ENCODE peak calls at places on chromosomes 1 and 21, in five cellular contexts. T, L, G, Z and W are unnamed samples.

GRCh38 chr1:59125154-59125553 is 171.7 kb upstream of the FGGY start:
- DNase-seq in T (no peak), L (no peak), G (no peak), Z (no peak), W (no peak)

GRCh38 chr1:180040034-180040433 is 85.4 kb downstream of the CEP350 start:
- DNase-seq in T (no peak), L (peak), G (no peak), Z (no peak), W (peak)

GRCh38 chr1:17295292-17295691 is 12.7 kb upstream of the PADI4 start:
- DNase-seq in T (no peak), L (no peak), G (no peak), Z (no peak), W (no peak)

GRCh38 chr1:53475661-53476060 is 16.5 kb downstream of the DMRTB1 start:
- DNase-seq in T (no peak), L (no peak), G (no peak), Z (no peak), W (no peak)

GRCh38 chr1:205680073-205680851 is at the start of gene SLC45A3:
- DNase-seq in T (peak), L (no peak), G (no peak), Z (peak), W (peak)

GRCh38 chr1:107415241-107415640 is 274.4 kb downstream of the NTNG1 start:
- DNase-seq in T (no peak), L (no peak), G (no peak), Z (no peak), W (no peak)

GRCh38 chr1:73943270-73943669 is 254.7 kb downstream of the LRRIQ3 start:
- DNase-seq in T (no peak), L (no peak), G (no peak), Z (no peak), W (no peak)

GRCh38 chr1:21490774-21491482 is 18.3 kb upstream of the ALPL start:
- DNase-seq in T (peak), L (peak), G (no peak), Z (peak), W (peak)

GRCh38 chr1:220339581-220339980 is 67.3 kb upstream of the RAB3GAP2 start:
- DNase-seq in T (no peak), L (no peak), G (no peak), Z (no peak), W (no peak)

GRCh38 chr1:32241011-32241763 is 5.8 kb upstream of the FAM167B start:
- DNase-seq in T (peak), L (peak), G (no peak), Z (peak), W (peak)

GRCh38 chr1:94873520-94874351 is 53.2 kb downstream of the CNN3 start:
- DNase-seq in T (no peak), L (peak), G (no peak), Z (no peak), W (no peak)

GRCh38 chr1:160710531-160711252 is 930 bp downstream of the CD48 start:
- DNase-seq in T (no peak), L (no peak), G (no peak), Z (no peak), W (no peak)

GRCh38 chr1:187624812-187625542 is 796.2 kb downstream of the PLA2G4A start:
- DNase-seq in T (no peak), L (peak), G (no peak), Z (no peak), W (no peak)

GRCh38 chr1:16491056-16491675 is 22.9 kb downstream of the RNU1-1 start:
- DNase-seq in T (no peak), L (no peak), G (no peak), Z (no peak), W (no peak)

GRCh38 chr1:60916926-60917325 is 165.4 kb upstream of the NFIA start:
- DNase-seq in T (no peak), L (no peak), G (no peak), Z (no peak), W (no peak)

GRCh38 chr1:32151319-32151787 is 28.1 kb upstream of the TXLNA start:
- DNase-seq in T (no peak), L (peak), G (no peak), Z (no peak), W (peak)

GRCh38 chr1:219681876-219682275 is 69.0 kb upstream of the ZC3H11B start:
- DNase-seq in T (no peak), L (no peak), G (no peak), Z (no peak), W (no peak)

GRCh38 chr1:44641126-44642102 is 32.9 kb downstream of the TMEM53 start:
- DNase-seq in T (no peak), L (no peak), G (no peak), Z (no peak), W (peak)

GRCh38 chr1:115430717-115431116 is 92.7 kb upstream of the NGF start:
- DNase-seq in T (peak), L (peak), G (no peak), Z (no peak), W (no peak)

GRCh38 chr1:12539705-12540579 is 78.1 kb downstream of the DHRS3 start:
- DNase-seq in T (no peak), L (peak), G (no peak), Z (peak), W (no peak)

GRCh38 chr1:53552981-53553733 is 94.0 kb downstream of the DMRTB1 start:
- DNase-seq in T (no peak), L (peak), G (no peak), Z (no peak), W (no peak)

GRCh38 chr1:161069731-161070270 is at the start of gene ARHGAP30:
- DNase-seq in T (no peak), L (no peak), G (peak), Z (no peak), W (no peak)

GRCh38 chr1:202286622-202287097 is 55.1 kb downstream of the UBE2T start:
- DNase-seq in T (no peak), L (peak), G (no peak), Z (no peak), W (no peak)

GRCh38 chr21:33402011-33402979 is 918 bp upstream of the IFNGR2 start:
- DNase-seq in T (peak), L (peak), G (no peak), Z (no peak), W (peak)

GRCh38 chr1:204266504-204267034 is 52.8 kb upstream of the GOLT1A start:
- DNase-seq in T (peak), L (no peak), G (no peak), Z (no peak), W (no peak)

GRCh38 chr1:3731951-3732746 is 20.1 kb upstream of the CCDC27 start:
- DNase-seq in T (no peak), L (no peak), G (no peak), Z (no peak), W (no peak)

GRCh38 chr1:3945916-3946840 is 46.1 kb upstream of the C1orf174 start:
- DNase-seq in T (no peak), L (no peak), G (no peak), Z (no peak), W (no peak)

DNA sequence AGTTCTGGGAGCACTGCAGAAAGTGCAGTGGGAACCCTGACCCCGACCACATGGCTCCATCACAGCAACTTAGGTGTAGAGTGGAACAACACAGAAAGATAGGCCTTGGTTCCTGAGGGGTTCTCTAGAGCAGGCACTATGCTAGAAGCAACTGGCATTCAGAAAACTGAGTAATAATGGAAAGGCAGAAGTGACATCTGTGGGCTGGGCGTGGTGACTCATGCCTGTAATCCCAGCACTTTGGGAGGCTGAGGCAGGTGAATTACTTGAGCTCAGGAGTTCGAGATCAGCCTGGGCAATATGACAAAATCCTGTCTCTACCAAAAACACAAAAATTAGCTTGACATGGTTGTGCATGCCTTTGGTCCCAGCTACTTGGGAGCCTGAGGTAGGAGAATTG is 5.3 kb downstream of the MRPS15 start:
- DNase-seq in T (no peak), L (no peak), G (no peak), Z (no peak), W (no peak)
- TF ChIP-seq RCOR1 in T (no peak), L (no peak), G (no peak), Z (no peak), W (no peak)

GRCh38 chr1:164765557-164765956 is 206.6 kb downstream of the PBX1 start:
- DNase-seq in T (peak), L (peak), G (no peak), Z (no peak), W (no peak)
- TF ChIP-seq RCOR1 in T (no peak), L (peak), G (no peak), Z (no peak), W (no peak)

DNA sequence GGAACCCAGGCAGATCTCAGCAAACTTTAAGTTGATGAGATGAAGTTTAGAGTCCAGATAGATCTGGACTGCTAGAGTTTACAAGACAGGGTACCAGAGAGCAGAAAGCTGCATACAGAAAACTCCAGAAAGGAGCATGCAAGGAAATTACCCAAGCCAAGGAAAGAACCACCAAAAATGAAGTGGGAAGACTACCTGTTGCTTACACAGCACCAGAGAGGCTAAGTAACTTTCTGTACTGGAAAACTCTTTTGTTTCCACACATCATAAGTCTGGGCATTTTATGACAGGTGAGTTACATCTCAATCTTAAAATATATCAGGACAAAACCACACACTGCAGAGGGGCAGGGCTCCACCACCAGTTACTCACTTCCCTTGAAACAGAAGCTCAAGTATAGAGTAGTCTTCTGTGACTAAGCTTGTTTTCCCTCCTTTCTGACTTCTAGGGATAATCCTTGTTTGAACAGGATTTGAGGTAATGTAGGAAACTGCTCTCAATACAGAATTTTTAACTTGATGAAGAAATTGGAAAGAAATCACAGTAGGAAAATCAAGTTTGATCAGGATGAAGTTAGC is 17.4 kb upstream of the GJA9 start:
- DNase-seq in T (no peak), L (peak), G (no peak), Z (no peak), W (no peak)
- TF ChIP-seq RCOR1 in T (no peak), L (no peak), G (no peak), Z (no peak), W (no peak)

DNA sequence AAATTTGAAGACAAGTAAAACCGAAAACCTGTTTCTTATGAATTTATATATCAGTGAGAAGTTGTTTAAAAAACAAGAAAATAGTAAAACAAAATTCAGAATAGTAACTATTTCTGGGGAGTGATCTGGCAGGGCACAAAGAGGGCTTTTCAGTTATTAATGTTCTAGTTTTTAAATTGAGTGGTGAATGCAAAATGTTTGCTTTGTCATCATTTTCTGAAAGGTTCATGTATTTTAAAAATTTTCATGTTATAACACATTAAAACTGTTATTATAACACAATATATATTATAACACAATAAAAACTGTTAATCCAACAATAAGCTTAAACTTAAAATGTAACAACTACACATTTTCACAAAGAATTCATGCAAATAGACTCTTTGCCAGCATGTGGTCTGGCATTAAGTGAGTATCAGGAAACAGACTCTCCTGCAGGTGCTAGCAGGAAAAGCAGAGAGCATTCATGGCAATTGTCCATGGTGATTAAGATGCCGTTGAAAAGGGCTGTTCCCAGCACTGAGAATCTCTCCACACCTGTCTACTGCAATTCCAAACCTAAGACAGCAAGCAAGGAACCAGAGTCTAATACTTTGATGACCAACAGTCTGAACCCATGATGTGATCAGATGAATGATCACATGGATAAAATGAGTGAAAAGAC is 204.9 kb downstream of the TBX15 start:
- DNase-seq in T (no peak), L (no peak), G (no peak), Z (no peak), W (no peak)
- TF ChIP-seq RCOR1 in T (no peak), L (no peak), G (no peak), Z (no peak), W (no peak)

GRCh38 chr1:232599178-232600041 is 30.5 kb downstream of the SIPA1L2 start:
- DNase-seq in T (no peak), L (peak), G (no peak), Z (no peak), W (peak)
- TF ChIP-seq RCOR1 in T (no peak), L (no peak), G (no peak), Z (no peak), W (no peak)

GRCh38 chr1:158961178-158961577 is 29.8 kb downstream of the PYHIN1 start:
- DNase-seq in T (no peak), L (no peak), G (no peak), Z (no peak), W (no peak)

DNA sequence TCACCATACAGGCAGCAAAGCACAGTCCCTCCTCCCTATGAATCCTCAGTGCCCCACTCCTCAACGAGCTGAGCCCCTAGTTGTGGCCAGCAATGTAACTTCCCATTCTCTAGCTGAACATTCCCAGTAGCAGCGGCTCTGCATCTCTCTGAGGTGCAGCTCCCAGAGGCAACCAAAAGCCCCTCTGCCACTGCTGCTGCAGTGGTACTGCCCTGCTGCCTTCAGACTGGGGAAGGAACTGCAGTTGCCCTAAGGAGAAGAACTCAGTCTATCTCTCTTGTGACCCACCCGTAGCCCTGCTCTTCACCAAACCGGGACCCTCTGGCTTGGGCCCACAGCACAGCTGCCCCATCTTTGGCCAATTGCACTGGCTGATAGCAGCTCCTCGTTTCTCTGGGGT is 31.6 kb downstream of the PYHIN1 start:
- DNase-seq in T (no peak), L (no peak), G (no peak), Z (no peak), W (no peak)
- TF ChIP-seq RCOR1 in T (no peak), L (no peak), G (no peak), Z (no peak), W (no peak)

GRCh38 chr1:217892750-217893149 is 261.6 kb downstream of the SPATA17 start:
- DNase-seq in T (no peak), L (no peak), G (no peak), Z (no peak), W (no peak)
- TF ChIP-seq RCOR1 in T (no peak), L (no peak), G (no peak), Z (no peak), W (no peak)

DNA sequence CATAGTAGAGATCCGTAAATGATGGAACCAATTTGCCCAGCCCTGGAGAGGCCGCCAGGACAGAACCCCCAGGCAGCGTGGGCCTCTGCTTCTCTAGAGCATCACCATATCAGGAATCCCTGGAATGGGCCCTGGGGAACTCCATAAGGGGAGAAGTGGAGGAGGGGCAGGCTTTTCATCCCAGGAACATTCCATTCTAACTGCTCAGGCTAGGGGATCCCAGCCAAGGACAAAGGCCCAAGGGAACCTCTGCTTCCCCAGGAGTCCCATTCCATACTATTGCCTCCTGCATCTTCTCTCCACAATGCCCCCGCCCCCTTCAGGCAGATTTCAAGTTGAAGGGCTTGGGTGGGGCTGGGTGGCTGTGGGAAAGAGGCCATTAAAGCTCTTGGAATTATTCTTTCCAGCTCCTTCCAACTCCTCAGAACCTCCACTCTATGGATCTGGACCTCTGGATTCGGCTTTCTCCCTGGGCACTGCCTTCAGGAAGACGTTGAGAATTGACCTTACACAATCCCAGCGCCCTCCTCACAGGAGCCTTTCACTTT is 6.0 kb downstream of the TRNP1 start:
- DNase-seq in T (peak), L (peak), G (no peak), Z (no peak), W (no peak)
- TF ChIP-seq RCOR1 in T (no peak), L (peak), G (no peak), Z (no peak), W (no peak)

GRCh38 chr21:38386967-38387366 is 111.3 kb downstream of the ERG start:
- DNase-seq in T (no peak), L (no peak), G (no peak), Z (no peak), W (no peak)
- TF ChIP-seq RCOR1 in T (no peak), L (no peak), G (no peak), Z (no peak), W (no peak)